ENCODE peak calls at places on chromosomes 5 and 9, in five cellular contexts. T, U, J, R and I are unnamed samples.

GRCh38 chr5:57887851-57888621 is 405.4 kb upstream of the ACTBL2 start:
- DNase-seq in T (no peak), R (no peak), J (peak), U (peak), I (no peak)

GRCh38 chr5:31703757-31704156 is 64.8 kb downstream of the PDZD2 start:
- DNase-seq in T (no peak), U (no peak), J (no peak), R (no peak), I (no peak)

GRCh38 chr9:106878943-106879916 is 16.3 kb downstream of the ZNF462 start:
- DNase-seq in T (no peak), R (peak), J (peak), U (peak), I (no peak)

GRCh38 chr5:172766287-172767104 is 4.5 kb downstream of the DUSP1 start:
- DNase-seq in U (peak), T (no peak), J (peak), R (peak), I (peak)

GRCh38 chr5:135249658-135250057 is 149.4 kb downstream of the MACROH2A1 start:
- DNase-seq in U (no peak), T (no peak), R (no peak), J (no peak), I (no peak)

GRCh38 chr5:60687927-60688720 is 11.8 kb downstream of the DEPDC1B start:
- DNase-seq in T (no peak), U (peak), J (peak), R (no peak), I (peak)

GRCh38 chr5:68891718-68892117 is 202.1 kb upstream of the SLC30A5 start:
- DNase-seq in R (no peak), T (no peak), U (no peak), J (no peak), I (no peak)

GRCh38 chr5:122352331-122352730 is 40.3 kb downstream of the SNCAIP start:
- DNase-seq in J (peak), U (no peak), R (no peak), T (no peak), I (no peak)

GRCh38 chr5:132747693-132748440 is 641 bp downstream of the CCNI2 start:
- DNase-seq in R (no peak), J (no peak), U (no peak), T (peak), I (peak)

GRCh38 chr9:128454991-128455390 is 815 bp upstream of the ODF2 start:
- DNase-seq in J (no peak), T (no peak), R (no peak), U (no peak), I (no peak)

GRCh38 chr5:180831139-180832080 is 28.8 kb upstream of the MGAT1 start:
- DNase-seq in R (peak), J (peak), U (peak), T (peak), I (peak)

GRCh38 chr9:17623965-17624364 is 45.1 kb downstream of the SH3GL2 start:
- DNase-seq in U (no peak), T (no peak), R (no peak), J (no peak), I (no peak)

GRCh38 chr9:91164724-91165520 is 196.8 kb downstream of the AUH start:
- DNase-seq in U (peak), T (peak), J (peak), R (peak), I (peak)

GRCh38 chr5:165242701-165243100 is 1737.3 kb downstream of the MAT2B start:
- DNase-seq in R (no peak), U (no peak), T (no peak), J (no peak), I (no peak)

GRCh38 chr9:10250200-10250599 is 362.6 kb downstream of the PTPRD start:
- DNase-seq in R (no peak), J (peak), T (no peak), U (no peak), I (no peak)

GRCh38 chr5:55454282-55454681 is 80.5 kb downstream of the PLPP1 start:
- DNase-seq in T (no peak), J (no peak), R (no peak), U (no peak), I (no peak)

GRCh38 chr5:76546497-76547102 is 76.6 kb downstream of the F2RL2 start:
- DNase-seq in R (no peak), U (no peak), J (no peak), T (no peak), I (peak)

GRCh38 chr9:83583151-83584014 is 39.6 kb upstream of the IDNK start:
- DNase-seq in J (peak), T (no peak), U (peak), R (no peak), I (peak)

GRCh38 chr5:173530547-173530946 is 85.9 kb downstream of the BOD1 start:
- DNase-seq in R (no peak), J (no peak), T (no peak), U (peak), I (no peak)

GRCh38 chr9:101995231-101995630 is 256.8 kb upstream of the GRIN3A start:
- DNase-seq in J (no peak), R (no peak), U (no peak), T (no peak), I (no peak)

GRCh38 chr9:124940521-124940893 is 376 bp downstream of the GOLGA1 start:
- DNase-seq in T (no peak), R (no peak), J (no peak), U (no peak), I (no peak)

GRCh38 chr9:34606190-34606589 is 5.7 kb downstream of the RPP25L start:
- DNase-seq in U (no peak), J (no peak), R (no peak), T (no peak), I (no peak)

GRCh38 chr9:118882674-118883073 is 486.6 kb downstream of the BRINP1 start:
- DNase-seq in T (no peak), R (no peak), U (no peak), J (no peak), I (no peak)

GRCh38 chr5:123921193-123921592 is 409.2 kb downstream of the CSNK1G3 start:
- DNase-seq in U (no peak), J (no peak), R (no peak), T (no peak), I (no peak)

GRCh38 chr9:34962530-34962929 is 4.4 kb downstream of the PHF24 start:
- DNase-seq in J (no peak), U (no peak), R (no peak), T (no peak), I (no peak)

GRCh38 chr9:127612993-127613954 is 1.2 kb downstream of the STXBP1 start:
- DNase-seq in T (peak), U (peak), J (peak), R (peak), I (peak)

GRCh38 chr9:126331964-126332748 is 5.5 kb downstream of the MVB12B start:
- DNase-seq in T (no peak), U (no peak), R (no peak), J (no peak), I (no peak)

GRCh38 chr9:94157408-94157801 is 73.1 kb downstream of the PTPDC1 start:
- DNase-seq in U (no peak), J (no peak), R (no peak), T (no peak), I (no peak)

GRCh38 chr9:114289106-114289505 is 33.8 kb upstream of the ORM1 start:
- DNase-seq in U (no peak), J (no peak), T (peak), R (no peak), I (no peak)

GRCh38 chr5:62418462-62419076 is 6.0 kb downstream of the IPO11 start:
- DNase-seq in U (no peak), T (no peak), R (no peak), J (no peak), I (no peak)

GRCh38 chr5:998276-998974 is 10.2 kb upstream of the NKD2 start:
- DNase-seq in R (peak), J (no peak), T (peak), U (no peak), I (no peak)

GRCh38 chr9:90607701-90608122 is 34.9 kb downstream of the DIRAS2 start:
- DNase-seq in J (no peak), U (no peak), R (no peak), T (no peak), I (no peak)